ENCODE peak calls at places on chromosomes 6 and 20, in eight cellular contexts. B, Q, A, S, O, C, J and D are unnamed samples.

GRCh38 chr6:26157150-26157837 is 70.1 kb downstream of the HFE start:
- DNase-seq in B (no peak), Q (peak), A (no peak), S (no peak), O (peak), C (peak), J (peak), D (no peak)

GRCh38 chr6:93562566-93562965 is 143.2 kb upstream of the EPHA7 start:
- DNase-seq in B (no peak), Q (no peak), A (no peak), S (no peak), O (no peak), C (no peak), J (no peak), D (peak)

GRCh38 chr6:74749211-74750142 is 456.4 kb downstream of the COL12A1 start:
- DNase-seq in B (no peak), Q (no peak), A (no peak), S (no peak), O (no peak), C (no peak), J (no peak), D (peak)

GRCh38 chr6:21955196-21955595 is 341.6 kb downstream of the PRL start:
- DNase-seq in B (no peak), Q (no peak), A (no peak), S (no peak), O (no peak), C (no peak), J (no peak), D (no peak)

GRCh38 chr20:48797850-48798747 is 29.7 kb downstream of the PREX1 start:
- DNase-seq in B (no peak), Q (no peak), A (no peak), S (no peak), O (no peak), C (no peak), J (no peak), D (no peak)

GRCh38 chr6:108800510-108800909 is 47.7 kb upstream of the ARMC2 start:
- DNase-seq in B (peak), Q (no peak), A (no peak), S (no peak), O (no peak), C (peak), J (no peak), D (no peak)

GRCh38 chr20:23135449-23136447 is 49.6 kb upstream of the CD93 start:
- DNase-seq in B (no peak), Q (no peak), A (no peak), S (no peak), O (no peak), C (no peak), J (no peak), D (no peak)

GRCh38 chr20:25035924-25036323 is 22.0 kb downstream of the ACSS1 start:
- DNase-seq in B (no peak), Q (peak), A (no peak), S (no peak), O (no peak), C (no peak), J (no peak), D (no peak)